ENCODE peak calls at places on chromosomes 4 and X, in five cellular contexts. One of them, this sample, is unnamed.

GRCh38 chr4:56681158-56681848 is at the start of gene HOPX:
- DNase-seq in omental fat pad: no peak
- DNase-seq in ascending aorta: no peak
- DNase-seq in spleen: no peak
- DNase-seq in HCT116: no peak
- DNase-seq in this sample: no peak

GRCh38 chr4:174764105-174764729 is 64.8 kb downstream of the GLRA3 start:
- DNase-seq in omental fat pad: no peak
- DNase-seq in ascending aorta: no peak
- DNase-seq in spleen: no peak
- DNase-seq in HCT116: peak
- DNase-seq in this sample: no peak

GRCh38 chr4:110224142-110224541 is 25.7 kb upstream of the ELOVL6 start:
- DNase-seq in omental fat pad: no peak
- DNase-seq in ascending aorta: no peak
- DNase-seq in spleen: no peak
- DNase-seq in HCT116: no peak
- DNase-seq in this sample: no peak

GRCh38 chr4:94519925-94520789 is 68.4 kb downstream of the PDLIM5 start:
- DNase-seq in omental fat pad: no peak
- DNase-seq in ascending aorta: no peak
- DNase-seq in spleen: no peak
- DNase-seq in HCT116: no peak
- DNase-seq in this sample: no peak

GRCh38 chr4:83208776-83209365 is 75.7 kb downstream of the COQ2 start:
- DNase-seq in omental fat pad: no peak
- DNase-seq in ascending aorta: no peak
- DNase-seq in spleen: no peak
- DNase-seq in HCT116: no peak
- DNase-seq in this sample: no peak

GRCh38 chr4:182576609-182577289 is 333.5 kb downstream of the TENM3 start:
- DNase-seq in omental fat pad: no peak
- DNase-seq in ascending aorta: no peak
- DNase-seq in spleen: no peak
- DNase-seq in HCT116: no peak
- DNase-seq in this sample: no peak

GRCh38 chrX:52933213-52933612 is 25.1 kb downstream of the FAM156A start:
- DNase-seq in omental fat pad: no peak
- DNase-seq in ascending aorta: no peak
- DNase-seq in spleen: no peak
- DNase-seq in HCT116: no peak
- DNase-seq in this sample: no peak

GRCh38 chrX:103913356-103914020 is 48.9 kb upstream of the TMSB15B start:
- DNase-seq in omental fat pad: no peak
- DNase-seq in ascending aorta: no peak
- DNase-seq in spleen: no peak
- DNase-seq in HCT116: no peak
- DNase-seq in this sample: no peak

GRCh38 chr4:84503495-84504437 is 4.7 kb upstream of the NKX6-1 start:
- DNase-seq in omental fat pad: no peak
- DNase-seq in ascending aorta: no peak
- DNase-seq in spleen: no peak
- DNase-seq in HCT116: peak
- DNase-seq in this sample: no peak

GRCh38 chrX:39487166-39488006 is 610.4 kb downstream of the BCOR start:
- DNase-seq in omental fat pad: no peak
- DNase-seq in ascending aorta: no peak
- DNase-seq in spleen: no peak
- DNase-seq in HCT116: no peak
- DNase-seq in this sample: no peak

GRCh38 chr4:38759077-38759789 is 23.6 kb downstream of the TLR10 start:
- DNase-seq in omental fat pad: peak
- DNase-seq in ascending aorta: no peak
- DNase-seq in spleen: no peak
- DNase-seq in HCT116: no peak
- DNase-seq in this sample: no peak

GRCh38 chr4:38762560-38762959 is 20.2 kb downstream of the TLR10 start:
- DNase-seq in omental fat pad: no peak
- DNase-seq in ascending aorta: no peak
- DNase-seq in spleen: peak
- DNase-seq in HCT116: no peak
- DNase-seq in this sample: no peak

GRCh38 chr4:38760915-38761314 is 21.9 kb downstream of the TLR10 start:
- DNase-seq in omental fat pad: no peak
- DNase-seq in ascending aorta: no peak
- DNase-seq in spleen: no peak
- DNase-seq in HCT116: no peak
- DNase-seq in this sample: no peak

GRCh38 chr4:38759790-38760122 is 23.0 kb downstream of the TLR10 start:
- DNase-seq in omental fat pad: no peak
- DNase-seq in ascending aorta: no peak
- DNase-seq in spleen: no peak
- DNase-seq in HCT116: no peak
- DNase-seq in this sample: no peak

GRCh38 chr4:38757945-38758344 is 24.8 kb downstream of the TLR10 start:
- DNase-seq in omental fat pad: no peak
- DNase-seq in ascending aorta: no peak
- DNase-seq in spleen: no peak
- DNase-seq in HCT116: peak
- DNase-seq in this sample: no peak
- TF ChIP-seq CTCF in omental fat pad: no peak
- TF ChIP-seq CTCF in ascending aorta: no peak
- TF ChIP-seq CTCF in spleen: no peak
- TF ChIP-seq CTCF in HCT116: peak
- TF ChIP-seq CTCF in this sample: no peak

GRCh38 chrX:133179500-133179899 is 38.7 kb downstream of the TFDP3 start:
- DNase-seq in omental fat pad: no peak
- DNase-seq in ascending aorta: no peak
- DNase-seq in spleen: no peak
- DNase-seq in HCT116: no peak
- DNase-seq in this sample: no peak
- TF ChIP-seq CTCF in omental fat pad: no peak
- TF ChIP-seq CTCF in ascending aorta: no peak
- TF ChIP-seq CTCF in spleen: no peak
- TF ChIP-seq CTCF in HCT116: no peak
- TF ChIP-seq CTCF in this sample: no peak

GRCh38 chr4:161256172-161256571 is 907.6 kb downstream of the FSTL5 start:
- DNase-seq in omental fat pad: no peak
- DNase-seq in ascending aorta: no peak
- DNase-seq in spleen: no peak
- DNase-seq in HCT116: peak
- DNase-seq in this sample: no peak

GRCh38 chr4:161260819-161261218 is 903.0 kb downstream of the FSTL5 start:
- DNase-seq in omental fat pad: no peak
- DNase-seq in ascending aorta: no peak
- DNase-seq in spleen: no peak
- DNase-seq in HCT116: no peak
- DNase-seq in this sample: no peak

GRCh38 chr4:161254375-161254774 is 909.4 kb downstream of the FSTL5 start:
- DNase-seq in omental fat pad: no peak
- DNase-seq in ascending aorta: no peak
- DNase-seq in spleen: no peak
- DNase-seq in HCT116: no peak
- DNase-seq in this sample: no peak

GRCh38 chr4:161252520-161253141 is 911.2 kb downstream of the FSTL5 start:
- DNase-seq in omental fat pad: no peak
- DNase-seq in ascending aorta: no peak
- DNase-seq in spleen: no peak
- DNase-seq in HCT116: peak
- DNase-seq in this sample: no peak

DNA sequence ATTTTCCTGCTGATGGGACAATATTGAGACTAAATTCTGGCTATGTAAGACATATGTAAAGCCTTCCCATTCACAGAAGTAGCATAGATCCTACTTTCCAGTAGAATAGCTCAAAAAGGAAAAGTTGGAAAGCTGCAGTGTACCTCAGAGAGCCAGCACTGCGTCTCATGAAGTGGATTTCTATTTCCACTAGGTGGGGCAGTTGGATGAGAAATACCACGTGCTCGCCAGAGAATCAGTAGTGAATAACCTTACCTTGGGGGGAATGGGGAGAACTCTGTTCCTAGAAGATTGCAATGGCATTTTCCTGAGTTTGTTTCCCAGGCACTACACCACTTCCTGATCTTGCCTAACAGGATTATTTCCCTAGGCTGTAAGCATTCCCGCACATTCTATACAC is 907.1 kb downstream of the FSTL5 start:
- DNase-seq in omental fat pad: no peak
- DNase-seq in ascending aorta: no peak
- DNase-seq in spleen: no peak
- DNase-seq in HCT116: peak
- DNase-seq in this sample: no peak
- TF ChIP-seq CTCF in omental fat pad: no peak
- TF ChIP-seq CTCF in ascending aorta: no peak
- TF ChIP-seq CTCF in spleen: no peak
- TF ChIP-seq CTCF in HCT116: no peak
- TF ChIP-seq CTCF in this sample: peak

DNA sequence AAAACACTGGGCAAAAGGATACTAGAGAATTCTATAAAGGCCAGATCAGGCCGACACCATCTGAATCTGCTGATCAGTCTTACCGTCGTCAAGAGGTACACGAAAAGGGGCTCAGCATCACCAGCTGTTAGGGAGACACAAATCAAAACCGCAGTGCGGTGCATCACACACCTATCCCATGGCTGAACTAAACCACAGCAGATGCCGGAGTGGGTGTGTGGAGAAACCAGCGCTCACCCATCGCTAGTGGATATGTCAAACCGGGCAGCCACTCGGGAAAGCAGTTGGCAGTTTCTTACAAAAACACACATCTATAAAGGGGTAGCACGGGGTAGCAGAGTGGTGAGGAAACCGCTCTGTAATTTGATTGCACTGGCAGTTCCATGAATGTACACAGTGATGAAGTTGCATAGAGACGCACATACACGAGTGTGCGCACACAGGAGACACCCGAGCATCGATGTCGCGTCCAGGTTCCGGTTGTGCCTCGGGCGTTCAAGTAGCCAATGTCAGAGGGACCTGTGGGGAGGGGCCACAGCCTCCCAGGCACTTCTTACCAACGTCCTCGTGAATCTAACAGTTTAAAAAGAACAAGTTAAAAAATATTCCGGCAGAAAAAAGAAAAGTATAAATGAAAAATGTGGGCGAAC is 23.1 kb upstream of the CCNQ start:
- DNase-seq in omental fat pad: no peak
- DNase-seq in ascending aorta: no peak
- DNase-seq in spleen: peak
- DNase-seq in HCT116: no peak
- DNase-seq in this sample: no peak
- TF ChIP-seq CTCF in omental fat pad: no peak
- TF ChIP-seq CTCF in ascending aorta: no peak
- TF ChIP-seq CTCF in spleen: no peak
- TF ChIP-seq CTCF in HCT116: no peak
- TF ChIP-seq CTCF in this sample: no peak

GRCh38 chr4:112564706-112565270 is 48.8 kb upstream of the NEUROG2 start:
- DNase-seq in omental fat pad: no peak
- DNase-seq in ascending aorta: no peak
- DNase-seq in spleen: no peak
- DNase-seq in HCT116: no peak
- DNase-seq in this sample: no peak
- TF ChIP-seq CTCF in omental fat pad: no peak
- TF ChIP-seq CTCF in ascending aorta: no peak
- TF ChIP-seq CTCF in spleen: no peak
- TF ChIP-seq CTCF in HCT116: peak
- TF ChIP-seq CTCF in this sample: no peak

This sample was measured in D721Med.